ENCODE peak calls at places on chromosomes 5 and 9, in six cellular contexts. T, Y, L, P, C and Q are unnamed samples.

GRCh38 chr5:177300236-177300880 is 3.2 kb downstream of the RAB24 start:
- DNase-seq in T (peak), C (no peak), P (peak), Y (peak), L (peak), Q (peak)

GRCh38 chr5:24401767-24402166 is 243.0 kb downstream of the CDH10 start:
- DNase-seq in Y (no peak), P (no peak), C (no peak), L (peak), T (no peak), Q (no peak)

GRCh38 chr5:80083115-80083890 is 48.2 kb downstream of the THBS4 start:
- DNase-seq in C (no peak), P (peak), Y (no peak), T (peak), L (peak), Q (no peak)

GRCh38 chr5:158553946-158554336 is 545.8 kb downstream of the EBF1 start:
- DNase-seq in L (no peak), P (no peak), C (no peak), Y (no peak), T (no peak), Q (no peak)

GRCh38 chr9:129583308-129584038 is 37.4 kb downstream of the C9orf50 start:
- DNase-seq in L (peak), C (no peak), P (no peak), T (no peak), Y (no peak), Q (no peak)

GRCh38 chr9:128818839-128819715 is 777 bp downstream of the ENDOG start:
- DNase-seq in Y (peak), T (peak), L (peak), P (no peak), C (peak), Q (peak)

GRCh38 chr9:133257398-133258053 is 17.5 kb downstream of the ABO start:
- DNase-seq in Y (peak), T (peak), P (no peak), C (peak), L (no peak), Q (no peak)

GRCh38 chr9:3180696-3181048 is 336.8 kb upstream of the PUM3 start:
- DNase-seq in Y (no peak), P (no peak), L (no peak), T (no peak), C (no peak), Q (no peak)

GRCh38 chr5:150303660-150304411 is 1.1 kb upstream of the ARSI start:
- DNase-seq in T (no peak), L (no peak), P (peak), Y (no peak), C (no peak), Q (no peak)

GRCh38 chr9:108444400-108445358 is 411.1 kb downstream of the ACTL7B start:
- DNase-seq in L (peak), C (no peak), T (no peak), P (peak), Y (no peak), Q (no peak)

GRCh38 chr5:55231476-55232193 is 1.8 kb downstream of the CCNO start:
- DNase-seq in L (peak), C (no peak), Y (no peak), P (no peak), T (no peak), Q (peak)

GRCh38 chr5:178123094-178123986 is 7.5 kb upstream of the RMND5B start:
- DNase-seq in P (no peak), C (no peak), Y (no peak), T (no peak), L (no peak), Q (no peak)

GRCh38 chr9:127651697-127652610 is 39.9 kb downstream of the STXBP1 start:
- DNase-seq in P (no peak), Y (peak), C (no peak), L (no peak), T (peak), Q (no peak)

GRCh38 chr9:127644428-127644827 is 32.4 kb downstream of the STXBP1 start:
- DNase-seq in P (no peak), T (no peak), L (no peak), C (no peak), Y (peak), Q (no peak)

GRCh38 chr9:127644943-127645342 is 32.9 kb downstream of the STXBP1 start:
- DNase-seq in Y (no peak), C (no peak), T (no peak), P (no peak), L (no peak), Q (no peak)

GRCh38 chr9:127650511-127650910 is 38.4 kb downstream of the STXBP1 start:
- DNase-seq in C (no peak), L (peak), P (no peak), T (no peak), Y (peak), Q (no peak)

DNA sequence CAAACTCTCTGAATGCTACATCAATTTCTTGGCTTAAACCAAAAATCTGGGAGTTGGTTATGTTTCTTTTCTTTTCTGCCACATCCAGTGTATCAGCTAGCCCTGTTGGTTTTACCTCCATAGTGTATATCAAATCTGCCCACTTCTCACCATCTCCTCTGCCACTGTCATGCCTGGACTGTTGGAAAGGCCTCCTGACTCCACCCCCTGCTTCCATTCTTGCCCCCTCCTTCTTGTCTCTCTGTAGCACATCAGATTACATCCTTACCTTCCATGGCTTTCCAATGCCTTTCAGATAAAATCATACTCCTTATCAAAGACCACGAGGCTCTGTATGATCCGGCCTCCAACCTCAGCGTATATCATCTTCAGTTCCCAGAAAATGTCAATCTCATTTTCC is 35.4 kb downstream of the STXBP1 start:
- DNase-seq in L (no peak), T (no peak), Y (peak), C (no peak), P (no peak), Q (no peak)
- TF ChIP-seq CTCF in L (no peak), T (no peak), Y (no peak), C (no peak), P (no peak), Q (no peak)

GRCh38 chr9:84241817-84242356 is 98.7 kb downstream of the SLC28A3 start:
- DNase-seq in L (no peak), P (no peak), C (no peak), Y (no peak), T (no peak), Q (no peak)
- TF ChIP-seq CTCF in L (no peak), P (no peak), C (no peak), Y (no peak), T (no peak), Q (no peak)

GRCh38 chr5:9338796-9339195 is 207.1 kb downstream of the SEMA5A start:
- DNase-seq in Y (no peak), L (no peak), C (no peak), P (no peak), T (no peak), Q (no peak)

GRCh38 chr5:9340095-9340494 is 205.8 kb downstream of the SEMA5A start:
- DNase-seq in L (peak), P (no peak), Y (no peak), T (no peak), C (no peak), Q (no peak)

GRCh38 chr5:9342161-9342787 is 203.6 kb downstream of the SEMA5A start:
- DNase-seq in P (no peak), C (no peak), L (no peak), Y (no peak), T (no peak), Q (no peak)

GRCh38 chr5:9337908-9338307 is 208.0 kb downstream of the SEMA5A start:
- DNase-seq in C (no peak), T (no peak), P (peak), Y (no peak), L (peak), Q (no peak)

DNA sequence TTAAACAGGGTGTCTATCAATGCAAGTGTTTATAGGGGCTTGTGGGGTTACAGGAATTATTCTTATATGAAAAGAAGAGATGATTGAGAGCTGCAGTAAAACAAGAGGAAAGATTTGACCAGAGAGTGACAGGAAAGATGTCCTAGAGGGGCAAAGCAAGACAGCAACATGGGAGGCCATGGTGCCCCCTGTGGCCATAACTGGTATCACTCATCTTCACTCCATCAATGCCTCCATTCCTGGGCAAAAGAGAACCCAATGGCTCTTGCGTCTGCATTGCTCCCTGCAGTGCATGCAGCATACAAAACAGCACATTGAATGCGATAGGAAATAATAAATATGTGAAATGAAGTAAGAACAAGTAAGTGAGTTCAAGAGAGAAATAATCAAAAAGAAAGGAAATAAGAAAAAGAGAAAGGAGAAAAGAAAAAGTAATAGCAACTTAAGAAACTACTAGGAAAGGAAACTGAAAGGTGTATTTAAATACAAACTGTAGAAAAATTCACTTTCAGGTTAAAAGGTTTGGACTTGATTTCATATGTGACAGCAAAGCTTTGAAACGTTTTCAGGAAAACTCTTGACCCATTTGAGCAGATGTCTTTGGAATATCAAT is 206.6 kb downstream of the SEMA5A start:
- DNase-seq in C (no peak), Y (no peak), L (peak), P (no peak), T (peak), Q (no peak)
- TF ChIP-seq CTCF in C (no peak), Y (peak), L (peak), P (peak), T (peak), Q (no peak)

GRCh38 chr5:109690456-109691247 is 925 bp downstream of the MAN2A1 start:
- DNase-seq in Y (peak), L (peak), P (peak), T (peak), C (peak), Q (peak)
- TF ChIP-seq CTCF in Y (peak), L (peak), P (peak), T (peak), C (peak), Q (no peak)